ENCODE peak calls at places on chromosomes 6 and 20, in nine cellular contexts. B is activated naive CD8-positive, alpha-beta T cell treated with anti-CD3 and anti-CD28 coated beads, Interleukin-2, amount 50 U/mL, for 24 hours; I is iPS-NIHi11; D is EL; P is neuronal stem cell; W is endothelial cell; G is GM03348; M is T-helper 2 cell; L is activated CD8-positive, alpha-beta memory T cell treated with anti-CD3 and anti-CD28 coated beads for 48 hours. F is an unnamed sample.
A peak's percentile ranks its signal among the peaks of the same experiment; 100 is the strongest.

GRCh38 chr6:26380256-26380655 is 2.7 kb upstream of the BTN2A2 start:
- DNase-seq in W (no peak), L (no peak), B (no peak), P (no peak), D (no peak), I (no peak), M (no peak), G (no peak), F (no peak)

GRCh38 chr6:166940643-166941068 is 15.7 kb downstream of the RNASET2 start:
- DNase-seq in W (no peak), I (no peak), B (no peak), P (no peak), L (no peak), M (no peak), G (peak; percentile 40), D (peak; percentile 55), F (no peak)

GRCh38 chr20:2753456-2754040 is 46.9 kb downstream of the CPXM1 start:
- DNase-seq in I (no peak), B (no peak), G (no peak), L (no peak), D (no peak), M (no peak), P (no peak), W (no peak), F (no peak)

GRCh38 chr6:109440325-109441068 is at the start of the genes PPIL6 and SMPD2:
- DNase-seq in G (peak; percentile 98), M (peak; percentile 55), D (peak; percentile 89), L (peak; percentile 36), B (peak; percentile 83), P (peak; percentile 94), I (peak; percentile 98), W (peak; percentile 95), F (peak; percentile 92)

GRCh38 chr6:43368517-43369160 is 808 bp downstream of the ZNF318 start:
- DNase-seq in I (peak; percentile 72), B (peak; percentile 27), G (peak; percentile 67), P (peak; percentile 62), W (peak; percentile 66), L (peak; percentile 11), M (no peak), D (peak; percentile 54), F (peak; percentile 71)

GRCh38 chr20:32282461-32282860 is 5.0 kb downstream of the KIF3B start:
- DNase-seq in I (no peak), B (no peak), L (no peak), G (no peak), M (no peak), W (no peak), P (no peak), D (no peak), F (no peak)

GRCh38 chr6:9224539-9224938 is 789.2 kb upstream of the SLC35B3 start:
- DNase-seq in P (no peak), L (no peak), D (peak; percentile 30), G (no peak), M (no peak), B (no peak), I (no peak), W (no peak), F (no peak)

GRCh38 chr20:40493071-40493470 is 196.0 kb downstream of the MAFB start:
- DNase-seq in W (no peak), G (peak; percentile 37), I (no peak), M (no peak), L (no peak), B (no peak), D (peak; percentile 76), P (no peak), F (no peak)

GRCh38 chr6:123829302-123829953 is 25.8 kb downstream of the NKAIN2 start:
- DNase-seq in M (no peak), I (no peak), W (no peak), B (no peak), D (peak; percentile 0), G (peak; percentile 6), P (no peak), L (no peak), F (no peak)

GRCh38 chr6:86355271-86355670 is 582.1 kb upstream of the HTR1E start:
- DNase-seq in G (no peak), W (no peak), M (no peak), I (no peak), L (no peak), P (no peak), D (no peak), B (no peak), F (no peak)

GRCh38 chr20:14816471-14816870 is 479.1 kb upstream of the FLRT3 start:
- DNase-seq in D (no peak), P (no peak), L (no peak), W (no peak), M (no peak), I (no peak), G (no peak), B (no peak), F (no peak)

GRCh38 chr20:19889011-19889953 is 127.9 kb upstream of the NAA20 start:
- DNase-seq in D (peak; percentile 66), G (peak; percentile 85), M (no peak), I (no peak), P (no peak), W (peak; percentile 20), B (no peak), L (no peak), F (peak; percentile 89)

GRCh38 chr20:24745206-24745605 is 203.9 kb upstream of the CST7 start:
- DNase-seq in B (no peak), I (no peak), M (no peak), W (no peak), D (no peak), P (no peak), G (no peak), L (no peak), F (no peak)

GRCh38 chr6:41373919-41374617 is 38.7 kb downstream of the NCR2 start:
- DNase-seq in P (peak; percentile 56), D (peak; percentile 11), L (no peak), B (no peak), I (peak; percentile 49), M (no peak), G (peak; percentile 15), W (peak; percentile 21), F (peak; percentile 76)

GRCh38 chr6:25485820-25486559 is 166.0 kb upstream of the SCGN start:
- DNase-seq in M (no peak), W (no peak), P (no peak), I (no peak), G (no peak), L (no peak), B (no peak), D (no peak), F (peak; percentile 98)

GRCh38 chr6:5905431-5906339 is 101.0 kb downstream of the NRN1 start:
- DNase-seq in M (no peak), L (no peak), B (no peak), W (no peak), P (no peak), G (peak; percentile 90), D (peak; percentile 87), I (no peak), F (no peak)

GRCh38 chr20:63295422-63295821 is 2.4 kb downstream of the COL20A1 start:
- DNase-seq in D (no peak), B (no peak), W (no peak), M (no peak), I (no peak), P (no peak), L (no peak), G (no peak), F (no peak)

GRCh38 chr6:4208158-4208557 is 72.8 kb upstream of the ECI2 start:
- DNase-seq in G (no peak), D (no peak), P (no peak), W (no peak), B (no peak), I (no peak), M (no peak), L (no peak), F (peak; percentile 21)

GRCh38 chr20:10731190-10731955 is 57.6 kb upstream of the JAG1 start:
- DNase-seq in L (no peak), W (no peak), G (peak; percentile 14), I (no peak), M (no peak), D (peak; percentile 60), B (no peak), P (no peak), F (no peak)

GRCh38 chr6:75210885-75211739 is 5.3 kb upstream of the COL12A1 start:
- DNase-seq in W (peak; percentile 44), I (no peak), L (no peak), D (peak; percentile 74), G (peak; percentile 56), P (peak; percentile 61), B (peak; percentile 40), M (no peak), F (peak; percentile 71)

GRCh38 chr6:79713701-79714322 is 82.7 kb downstream of the SH3BGRL2 start:
- DNase-seq in G (peak; percentile 34), I (peak; percentile 52), M (no peak), B (peak; percentile 57), L (no peak), D (peak; percentile 40), P (peak; percentile 44), W (peak; percentile 63), F (peak; percentile 75)

GRCh38 chr20:258963-259362 is 1.4 kb downstream of the DEFB132 start:
- DNase-seq in M (no peak), D (peak; percentile 26), I (no peak), B (no peak), W (no peak), L (no peak), G (peak; percentile 34), P (no peak), F (peak; percentile 18)

GRCh38 chr20:6081236-6081635 is 27.4 kb upstream of the LRRN4 start:
- DNase-seq in I (no peak), B (no peak), L (no peak), D (peak; percentile 50), G (peak; percentile 67), M (no peak), P (no peak), W (no peak), F (no peak)

GRCh38 chr6:16564430-16564829 is 196.8 kb downstream of the ATXN1 start:
- DNase-seq in W (no peak), M (no peak), P (no peak), G (no peak), I (no peak), B (no peak), D (peak; percentile 43), L (no peak), F (no peak)

GRCh38 chr6:47098570-47098993 is 56.5 kb upstream of the ADGRF1 start:
- DNase-seq in B (no peak), L (no peak), D (no peak), M (no peak), I (no peak), P (no peak), G (no peak), W (no peak), F (no peak)

GRCh38 chr6:143128346-143129015 is 67.8 kb downstream of the AIG1 start:
- DNase-seq in L (no peak), G (no peak), I (no peak), D (no peak), M (no peak), B (no peak), W (no peak), P (no peak), F (peak; percentile 64)

GRCh38 chr20:8854566-8854965 is 214.3 kb upstream of the PLCB4 start:
- DNase-seq in W (peak; percentile 19), I (peak; percentile 20), G (peak; percentile 46), D (peak; percentile 68), B (no peak), P (no peak), M (no peak), L (no peak), F (no peak)

GRCh38 chr20:4942336-4942735 is 59.0 kb downstream of the SLC23A2 start:
- DNase-seq in I (no peak), B (no peak), G (peak; percentile 62), L (no peak), P (no peak), W (no peak), D (peak; percentile 36), M (no peak), F (no peak)

GRCh38 chr6:89436226-89436625 is 3.3 kb downstream of the ANKRD6 start:
- DNase-seq in P (no peak), D (no peak), W (no peak), I (no peak), M (no peak), B (no peak), L (no peak), G (no peak), F (no peak)

F was measured in NCI-H82.